ENCODE peak calls at places on chromosomes 13 and 19, in six cellular contexts. A is mesendoderm, C is aorta, R is fibroblast of lung, M is adrenal gland, V is colonic mucosa. N is an unnamed sample.

GRCh38 chr13:34347784-34348573 is 530.0 kb downstream of the RFC3 start:
- DNase-seq in A (no peak), C (no peak), R (no peak), M (no peak), V (no peak), N (peak; percentile 21)

GRCh38 chr19:40609561-40610395 is 8.6 kb downstream of the LTBP4 start:
- DNase-seq in A (peak; percentile 95), C (peak; percentile 93), R (no peak), M (peak; percentile 97), V (peak; percentile 98), N (peak; percentile 97)

GRCh38 chr19:29785955-29786589 is 25.7 kb upstream of the CCNE1 start:
- DNase-seq in A (peak; percentile 25), C (no peak), R (no peak), M (no peak), V (no peak), N (no peak)

GRCh38 chr13:52356327-52356726 is 49.6 kb downstream of the THSD1 start:
- DNase-seq in A (peak; percentile 78), C (no peak), R (peak; percentile 27), M (no peak), V (no peak), N (no peak)

GRCh38 chr13:43057653-43058317 is 34.4 kb downstream of the DNAJC15 start:
- DNase-seq in A (peak; percentile 82), C (no peak), R (peak; percentile 20), M (no peak), V (no peak), N (no peak)

GRCh38 chr19:49243129-49243528 is 81.9 kb downstream of the SLC6A16 start:
- DNase-seq in A (no peak), C (no peak), R (no peak), M (no peak), V (no peak), N (no peak)

GRCh38 chr19:17775245-17775927 is 19.6 kb upstream of the B3GNT3 start:
- DNase-seq in A (peak; percentile 62), C (no peak), R (no peak), M (no peak), V (peak; percentile 62), N (peak; percentile 49)

GRCh38 chr19:30853036-30853435 is 480.9 kb downstream of the ZNF536 start:
- DNase-seq in A (no peak), C (no peak), R (no peak), M (no peak), V (no peak), N (no peak)

GRCh38 chr13:30882996-30883766 is 22.9 kb upstream of the MEDAG start:
- DNase-seq in A (no peak), C (no peak), R (no peak), M (no peak), V (no peak), N (no peak)

GRCh38 chr13:37443538-37443937 is 155.0 kb downstream of the POSTN start:
- DNase-seq in A (no peak), C (no peak), R (peak; percentile 75), M (no peak), V (no peak), N (no peak)

GRCh38 chr19:35344511-35345031 is 3.1 kb upstream of the FFAR1 start:
- DNase-seq in A (no peak), C (no peak), R (no peak), M (no peak), V (no peak), N (no peak)

GRCh38 chr13:33971305-33971819 is 153.4 kb downstream of the RFC3 start:
- DNase-seq in A (no peak), C (no peak), R (no peak), M (no peak), V (no peak), N (no peak)

GRCh38 chr19:39307233-39307821 is 11.1 kb downstream of the IFNL1 start:
- DNase-seq in A (peak; percentile 62), C (peak; percentile 42), R (no peak), M (no peak), V (peak; percentile 71), N (peak; percentile 48)

GRCh38 chr13:45195421-45195820 is 5.4 kb downstream of the KCTD4 start:
- DNase-seq in A (peak; percentile 49), C (no peak), R (no peak), M (no peak), V (no peak), N (no peak)

GRCh38 chr19:33434090-33434885 is 60.8 kb downstream of the CEBPG start:
- DNase-seq in A (no peak), C (peak; percentile 35), R (no peak), M (no peak), V (no peak), N (no peak)

GRCh38 chr19:33437351-33438015 is 64.0 kb downstream of the CEBPG start:
- DNase-seq in A (no peak), C (peak; percentile 11), R (no peak), M (no peak), V (no peak), N (no peak)

GRCh38 chr19:33436360-33437345 is 63.1 kb downstream of the CEBPG start:
- DNase-seq in A (no peak), C (peak; percentile 29), R (no peak), M (no peak), V (no peak), N (no peak)

GRCh38 chr19:33435706-33436359 is 62.3 kb downstream of the CEBPG start:
- DNase-seq in A (no peak), C (peak; percentile 39), R (no peak), M (no peak), V (no peak), N (no peak)

DNA sequence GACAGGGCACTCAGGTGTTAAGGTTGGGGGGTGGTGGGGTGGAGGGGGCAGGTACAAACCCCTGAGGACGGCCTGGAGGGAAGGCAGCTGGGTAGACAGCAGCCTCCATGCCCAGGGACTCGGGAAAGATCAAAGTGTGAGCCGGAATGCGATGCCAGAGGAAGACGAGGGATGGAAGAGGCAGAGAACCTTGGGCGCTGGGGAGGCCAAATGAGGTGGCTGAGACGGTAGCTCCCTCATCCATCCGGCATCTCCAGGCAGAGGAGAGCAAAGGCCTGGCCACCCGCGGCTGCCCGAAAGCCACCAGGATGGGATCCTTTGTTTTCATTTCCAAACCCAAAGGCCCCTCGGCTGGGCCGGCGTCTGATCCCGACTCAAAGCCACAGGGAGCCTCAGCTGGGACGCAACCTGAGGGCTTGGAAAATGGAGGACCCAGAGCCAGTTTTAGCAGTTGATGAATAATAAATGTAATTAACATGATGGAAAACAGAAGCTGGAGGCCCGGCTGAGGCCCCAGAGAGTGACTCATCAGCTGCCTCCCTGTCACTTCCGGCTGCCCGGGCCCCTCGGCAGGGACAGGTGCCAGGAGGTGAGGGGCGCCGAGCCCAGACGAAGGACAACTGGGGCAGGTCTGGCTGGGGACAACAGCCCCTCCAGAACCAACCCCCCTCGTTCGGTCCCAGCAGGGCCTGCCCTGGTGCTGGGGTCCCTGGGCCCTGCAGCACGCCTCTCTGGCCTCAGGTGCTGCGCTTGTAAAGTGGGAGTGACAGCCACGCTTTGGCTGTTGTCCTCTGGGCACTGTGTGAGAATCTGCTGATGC is 61.6 kb downstream of the CEBPG start:
- DNase-seq in A (peak; percentile 7), C (peak; percentile 31), R (peak; percentile 19), M (no peak), V (no peak), N (no peak)
- H3K4me3 ChIP-seq in A (no peak overlapping the region), C (no peak overlapping the region), R (no peak overlapping the region), M (no peak overlapping the region), V (no peak overlapping the region), N (no peak overlapping the region)

GRCh38 chr19:739998-740715 is 10.8 kb upstream of the MISP start:
- DNase-seq in A (no peak), C (no peak), R (no peak), M (no peak), V (no peak), N (no peak)
- H3K4me3 ChIP-seq in A (no peak overlapping the region), C (no peak overlapping the region), R (no peak overlapping the region), M (no peak overlapping the region), V (no peak overlapping the region), N (no peak overlapping the region)

GRCh38 chr19:4121815-4122214 is 2.1 kb downstream of the MAP2K2 start:
- DNase-seq in A (no peak), C (no peak), R (no peak), M (no peak), V (no peak), N (no peak)
- H3K4me3 ChIP-seq in A (no peak overlapping the region), C (no peak overlapping the region), R (no peak overlapping the region), M (no peak overlapping the region), V (no peak overlapping the region), N (no peak overlapping the region)

GRCh38 chr19:53101518-53101917 is 1.7 kb downstream of the ZNF160 start:
- DNase-seq in A (peak; percentile 41), C (no peak), R (no peak), M (no peak), V (no peak), N (no peak)
- H3K4me3 ChIP-seq in A (no peak overlapping the region), C (no peak overlapping the region), R (no peak overlapping the region), M (no peak overlapping the region), V (no peak overlapping the region), N (no peak overlapping the region)

GRCh38 chr19:47545061-47545948 is 27.6 kb downstream of the ZNF541 start:
- DNase-seq in A (no peak), C (no peak), R (no peak), M (no peak), V (no peak), N (no peak)
- H3K4me3 ChIP-seq in A (no peak overlapping the region), C (no peak overlapping the region), R (no peak overlapping the region), M (no peak overlapping the region), V (no peak overlapping the region), N (peak overlapping the region; percentile 2)

GRCh38 chr19:11191934-11192333 is 5.4 kb downstream of the KANK2 start:
- DNase-seq in A (no peak), C (no peak), R (no peak), M (no peak), V (no peak), N (no peak)
- H3K4me3 ChIP-seq in A (no peak overlapping the region), C (no peak overlapping the region), R (no peak overlapping the region), M (no peak overlapping the region), V (no peak overlapping the region), N (no peak overlapping the region)

N was measured in transverse colon.